ENCODE peak calls at places on chromosome 14, in five cellular contexts. One of them, this sample, is unnamed.
A peak's percentile ranks its signal among the peaks of the same experiment; 100 is the strongest.

GRCh38 chr14:26017270-26017669 is 580.6 kb downstream of the NOVA1 start:
- DNase-seq in CD8-positive, alpha-beta T cell: no peak
- DNase-seq in CD8-positive, alpha-beta memory T cell: no peak
- DNase-seq in upper lobe of right lung: no peak
- DNase-seq in IMR-90: no peak
- DNase-seq in this sample: no peak

GRCh38 chr14:91503000-91503504 is 7.1 kb downstream of the PPP4R3A start:
- DNase-seq in IMR-90: no peak
- DNase-seq in CD8-positive, alpha-beta memory T cell: no peak
- DNase-seq in CD8-positive, alpha-beta T cell: no peak
- DNase-seq in upper lobe of right lung: no peak
- DNase-seq in this sample: no peak

GRCh38 chr14:92687681-92688433 is 60.6 kb downstream of the LGMN start:
- DNase-seq in upper lobe of right lung: peak; percentile 83
- DNase-seq in CD8-positive, alpha-beta memory T cell: no peak
- DNase-seq in CD8-positive, alpha-beta T cell: no peak
- DNase-seq in IMR-90: no peak
- DNase-seq in this sample: no peak

GRCh38 chr14:79781882-79782281 is 429.4 kb downstream of the DIO2 start:
- DNase-seq in IMR-90: peak; percentile 70
- DNase-seq in CD8-positive, alpha-beta memory T cell: no peak
- DNase-seq in CD8-positive, alpha-beta T cell: no peak
- DNase-seq in upper lobe of right lung: no peak
- DNase-seq in this sample: no peak

GRCh38 chr14:31592619-31593018 is 31.4 kb downstream of the NUBPL start:
- DNase-seq in CD8-positive, alpha-beta T cell: no peak
- DNase-seq in IMR-90: peak; percentile 36
- DNase-seq in upper lobe of right lung: no peak
- DNase-seq in CD8-positive, alpha-beta memory T cell: no peak
- DNase-seq in this sample: no peak

GRCh38 chr14:103483600-103483999 is 39.0 kb downstream of the CKB start:
- DNase-seq in upper lobe of right lung: no peak
- DNase-seq in CD8-positive, alpha-beta memory T cell: no peak
- DNase-seq in CD8-positive, alpha-beta T cell: no peak
- DNase-seq in IMR-90: peak; percentile 98
- DNase-seq in this sample: no peak

GRCh38 chr14:105021656-105022275 is 883 bp upstream of the CDCA4 start:
- DNase-seq in CD8-positive, alpha-beta T cell: no peak
- DNase-seq in IMR-90: peak; percentile 44
- DNase-seq in upper lobe of right lung: peak; percentile 75
- DNase-seq in CD8-positive, alpha-beta memory T cell: no peak
- DNase-seq in this sample: peak; percentile 64

GRCh38 chr14:58098507-58098906 is 53.5 kb downstream of the ARMH4 start:
- DNase-seq in CD8-positive, alpha-beta T cell: no peak
- DNase-seq in CD8-positive, alpha-beta memory T cell: no peak
- DNase-seq in upper lobe of right lung: no peak
- DNase-seq in IMR-90: no peak
- DNase-seq in this sample: peak; percentile 10

GRCh38 chr14:89509891-89510290 is 92.9 kb upstream of the FOXN3 start:
- DNase-seq in upper lobe of right lung: no peak
- DNase-seq in CD8-positive, alpha-beta memory T cell: no peak
- DNase-seq in CD8-positive, alpha-beta T cell: no peak
- DNase-seq in IMR-90: peak; percentile 85
- DNase-seq in this sample: no peak

GRCh38 chr14:50806241-50806933 is 24.6 kb downstream of the NIN start:
- DNase-seq in CD8-positive, alpha-beta T cell: no peak
- DNase-seq in CD8-positive, alpha-beta memory T cell: no peak
- DNase-seq in upper lobe of right lung: no peak
- DNase-seq in IMR-90: no peak
- DNase-seq in this sample: no peak

GRCh38 chr14:31445703-31446102 is 11.6 kb downstream of the DTD2 start:
- DNase-seq in CD8-positive, alpha-beta T cell: no peak
- DNase-seq in CD8-positive, alpha-beta memory T cell: no peak
- DNase-seq in upper lobe of right lung: no peak
- DNase-seq in IMR-90: no peak
- DNase-seq in this sample: no peak

GRCh38 chr14:20803221-20803620 is 577 bp upstream of the RNASE1 start:
- DNase-seq in upper lobe of right lung: no peak
- DNase-seq in IMR-90: no peak
- DNase-seq in CD8-positive, alpha-beta T cell: no peak
- DNase-seq in CD8-positive, alpha-beta memory T cell: no peak
- DNase-seq in this sample: no peak

GRCh38 chr14:85214471-85214870 is 315.5 kb upstream of the FLRT2 start:
- DNase-seq in CD8-positive, alpha-beta T cell: no peak
- DNase-seq in IMR-90: peak; percentile 28
- DNase-seq in upper lobe of right lung: no peak
- DNase-seq in CD8-positive, alpha-beta memory T cell: no peak
- DNase-seq in this sample: no peak

GRCh38 chr14:81273961-81274360 is 53.2 kb upstream of the GTF2A1 start:
- DNase-seq in CD8-positive, alpha-beta memory T cell: no peak
- DNase-seq in CD8-positive, alpha-beta T cell: no peak
- DNase-seq in IMR-90: no peak
- DNase-seq in upper lobe of right lung: no peak
- DNase-seq in this sample: no peak

GRCh38 chr14:94145902-94146527 is 16.6 kb upstream of the IFI27L2 start:
- DNase-seq in upper lobe of right lung: no peak
- DNase-seq in CD8-positive, alpha-beta T cell: no peak
- DNase-seq in CD8-positive, alpha-beta memory T cell: no peak
- DNase-seq in IMR-90: no peak
- DNase-seq in this sample: no peak

GRCh38 chr14:102917469-102918211 is 4.8 kb upstream of the AMN start:
- DNase-seq in CD8-positive, alpha-beta memory T cell: peak; percentile 55
- DNase-seq in CD8-positive, alpha-beta T cell: peak; percentile 45
- DNase-seq in IMR-90: peak; percentile 24
- DNase-seq in upper lobe of right lung: peak; percentile 80
- DNase-seq in this sample: peak; percentile 70

GRCh38 chr14:100096656-100097055 is 31.4 kb downstream of the EVL start:
- DNase-seq in IMR-90: peak; percentile 68
- DNase-seq in CD8-positive, alpha-beta memory T cell: no peak
- DNase-seq in CD8-positive, alpha-beta T cell: no peak
- DNase-seq in upper lobe of right lung: no peak
- DNase-seq in this sample: no peak

GRCh38 chr14:56116128-56116900 is 1.9 kb upstream of the PELI2 start:
- DNase-seq in CD8-positive, alpha-beta memory T cell: peak; percentile 25
- DNase-seq in CD8-positive, alpha-beta T cell: no peak
- DNase-seq in upper lobe of right lung: no peak
- DNase-seq in IMR-90: no peak
- DNase-seq in this sample: no peak

GRCh38 chr14:45793081-45793480 is 540.1 kb upstream of the MIS18BP1 start:
- DNase-seq in CD8-positive, alpha-beta T cell: no peak
- DNase-seq in IMR-90: no peak
- DNase-seq in upper lobe of right lung: no peak
- DNase-seq in CD8-positive, alpha-beta memory T cell: no peak
- DNase-seq in this sample: no peak

GRCh38 chr14:91464615-91465205 is 45.4 kb downstream of the PPP4R3A start:
- DNase-seq in IMR-90: no peak
- DNase-seq in CD8-positive, alpha-beta memory T cell: no peak
- DNase-seq in CD8-positive, alpha-beta T cell: no peak
- DNase-seq in upper lobe of right lung: no peak
- DNase-seq in this sample: no peak

GRCh38 chr14:104142136-104143041 is 4.0 kb downstream of the KIF26A start:
- DNase-seq in upper lobe of right lung: peak; percentile 40
- DNase-seq in CD8-positive, alpha-beta memory T cell: no peak
- DNase-seq in IMR-90: no peak
- DNase-seq in CD8-positive, alpha-beta T cell: no peak
- DNase-seq in this sample: no peak

GRCh38 chr14:104333903-104334811 is 195.8 kb downstream of the KIF26A start:
- DNase-seq in CD8-positive, alpha-beta memory T cell: no peak
- DNase-seq in upper lobe of right lung: peak; percentile 60
- DNase-seq in IMR-90: no peak
- DNase-seq in CD8-positive, alpha-beta T cell: no peak
- DNase-seq in this sample: no peak

DNA sequence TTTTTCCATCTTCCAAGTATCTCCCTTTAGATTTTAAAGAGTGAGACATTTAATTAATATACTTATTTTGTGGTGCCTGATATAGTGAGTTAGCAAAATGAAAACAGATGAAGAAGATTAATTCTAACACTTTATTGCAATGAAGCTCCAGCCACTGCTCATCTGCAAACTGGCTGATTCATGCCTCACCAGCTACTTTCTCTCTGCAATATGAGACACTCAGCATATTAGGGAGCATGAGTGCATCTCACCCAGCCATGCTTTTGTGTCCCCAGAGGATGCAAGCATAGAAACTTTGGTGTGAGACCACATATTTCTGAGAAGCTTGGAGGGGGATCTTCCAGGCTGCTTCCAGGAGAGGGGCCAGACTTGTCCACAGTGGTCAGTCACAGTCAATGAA is 148.6 kb downstream of the BMP4 start:
- DNase-seq in upper lobe of right lung: no peak
- DNase-seq in CD8-positive, alpha-beta memory T cell: no peak
- DNase-seq in CD8-positive, alpha-beta T cell: no peak
- DNase-seq in IMR-90: no peak
- DNase-seq in this sample: no peak
- H3K4me1 ChIP-seq in upper lobe of right lung: no peaks in the 10 kb centered on the region
- H3K4me1 ChIP-seq in CD8-positive, alpha-beta memory T cell: no peaks in the 10 kb centered on the region
- H3K4me1 ChIP-seq in CD8-positive, alpha-beta T cell: no peaks in the 10 kb centered on the region
- H3K4me1 ChIP-seq in IMR-90: peaks cover 3% of the 10 kb centered on the region
- H3K4me1 ChIP-seq in this sample: no peaks in the 10 kb centered on the region

GRCh38 chr14:51846631-51847488 is 13.6 kb upstream of the GNG2 start:
- DNase-seq in CD8-positive, alpha-beta memory T cell: peak; percentile 95
- DNase-seq in CD8-positive, alpha-beta T cell: peak; percentile 81
- DNase-seq in upper lobe of right lung: peak; percentile 63
- DNase-seq in IMR-90: peak; percentile 53
- DNase-seq in this sample: peak; percentile 67

GRCh38 chr14:51847489-51847796 is 13.0 kb upstream of the GNG2 start:
- DNase-seq in CD8-positive, alpha-beta memory T cell: no peak
- DNase-seq in upper lobe of right lung: no peak
- DNase-seq in IMR-90: no peak
- DNase-seq in CD8-positive, alpha-beta T cell: no peak
- DNase-seq in this sample: no peak

GRCh38 chr14:51850651-51851050 is 9.8 kb upstream of the GNG2 start:
- DNase-seq in upper lobe of right lung: no peak
- DNase-seq in CD8-positive, alpha-beta T cell: no peak
- DNase-seq in IMR-90: no peak
- DNase-seq in CD8-positive, alpha-beta memory T cell: no peak
- DNase-seq in this sample: no peak

GRCh38 chr14:51848120-51848519 is 12.3 kb upstream of the GNG2 start:
- DNase-seq in CD8-positive, alpha-beta memory T cell: no peak
- DNase-seq in CD8-positive, alpha-beta T cell: no peak
- DNase-seq in upper lobe of right lung: no peak
- DNase-seq in IMR-90: no peak
- DNase-seq in this sample: no peak

GRCh38 chr14:51849095-51849494 is 11.3 kb upstream of the GNG2 start:
- DNase-seq in upper lobe of right lung: no peak
- DNase-seq in CD8-positive, alpha-beta memory T cell: no peak
- DNase-seq in CD8-positive, alpha-beta T cell: no peak
- DNase-seq in IMR-90: peak; percentile 51
- DNase-seq in this sample: no peak
- H3K4me1 ChIP-seq in upper lobe of right lung: peaks cover 3% of the 10 kb centered on the region
- H3K4me1 ChIP-seq in CD8-positive, alpha-beta memory T cell: peaks cover 53% of the 10 kb centered on the region
- H3K4me1 ChIP-seq in CD8-positive, alpha-beta T cell: peaks cover 34% of the 10 kb centered on the region
- H3K4me1 ChIP-seq in IMR-90: peaks cover 9% of the 10 kb centered on the region
- H3K4me1 ChIP-seq in this sample: no peaks in the 10 kb centered on the region

GRCh38 chr14:76919811-76920571 is 93.8 kb downstream of the LRRC74A start:
- DNase-seq in CD8-positive, alpha-beta T cell: no peak
- DNase-seq in IMR-90: peak; percentile 88
- DNase-seq in CD8-positive, alpha-beta memory T cell: peak; percentile 44
- DNase-seq in upper lobe of right lung: no peak
- DNase-seq in this sample: peak; percentile 35
- H3K4me1 ChIP-seq in CD8-positive, alpha-beta T cell: peaks cover 17% of the 10 kb centered on the region
- H3K4me1 ChIP-seq in IMR-90: peaks cover 50% of the 10 kb centered on the region
- H3K4me1 ChIP-seq in CD8-positive, alpha-beta memory T cell: peaks cover 17% of the 10 kb centered on the region
- H3K4me1 ChIP-seq in upper lobe of right lung: peaks cover 37% of the 10 kb centered on the region
- H3K4me1 ChIP-seq in this sample: peaks cover 45% of the 10 kb centered on the region

GRCh38 chr14:75125617-75126016 is 1.2 kb downstream of the NEK9 start:
- DNase-seq in CD8-positive, alpha-beta T cell: no peak
- DNase-seq in CD8-positive, alpha-beta memory T cell: no peak
- DNase-seq in IMR-90: peak; percentile 85
- DNase-seq in upper lobe of right lung: no peak
- DNase-seq in this sample: no peak
- H3K4me1 ChIP-seq in CD8-positive, alpha-beta T cell: peaks cover 23% of the 10 kb centered on the region
- H3K4me1 ChIP-seq in CD8-positive, alpha-beta memory T cell: peaks cover 36% of the 10 kb centered on the region
- H3K4me1 ChIP-seq in IMR-90: peaks cover 5% of the 10 kb centered on the region
- H3K4me1 ChIP-seq in upper lobe of right lung: peaks cover 31% of the 10 kb centered on the region
- H3K4me1 ChIP-seq in this sample: peaks cover 26% of the 10 kb centered on the region

DNA sequence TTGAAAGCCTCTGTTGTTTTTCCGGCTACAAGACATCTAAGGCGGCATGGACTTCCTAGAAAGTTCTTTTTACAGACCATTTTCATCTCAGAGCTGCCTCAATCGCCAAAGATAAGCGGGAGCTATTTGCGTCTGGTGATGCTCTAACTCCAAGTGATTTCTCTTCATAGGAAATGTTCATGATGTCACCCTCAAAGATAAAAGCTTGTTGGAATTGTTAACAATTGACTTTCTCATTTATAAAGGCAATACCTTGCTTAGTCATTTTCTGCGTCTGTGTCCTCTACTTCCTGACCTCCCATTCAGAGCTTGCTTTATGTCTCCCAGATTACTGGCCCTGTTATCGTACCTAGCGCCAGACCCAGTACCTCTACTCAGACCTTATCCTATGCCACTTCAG is 259.0 kb upstream of the G2E3 start:
- DNase-seq in CD8-positive, alpha-beta T cell: no peak
- DNase-seq in CD8-positive, alpha-beta memory T cell: no peak
- DNase-seq in upper lobe of right lung: no peak
- DNase-seq in IMR-90: no peak
- DNase-seq in this sample: no peak
- H3K4me1 ChIP-seq in CD8-positive, alpha-beta T cell: no peaks in the 10 kb centered on the region
- H3K4me1 ChIP-seq in CD8-positive, alpha-beta memory T cell: no peaks in the 10 kb centered on the region
- H3K4me1 ChIP-seq in upper lobe of right lung: no peaks in the 10 kb centered on the region
- H3K4me1 ChIP-seq in IMR-90: no peaks in the 10 kb centered on the region
- H3K4me1 ChIP-seq in this sample: no peaks in the 10 kb centered on the region

DNA sequence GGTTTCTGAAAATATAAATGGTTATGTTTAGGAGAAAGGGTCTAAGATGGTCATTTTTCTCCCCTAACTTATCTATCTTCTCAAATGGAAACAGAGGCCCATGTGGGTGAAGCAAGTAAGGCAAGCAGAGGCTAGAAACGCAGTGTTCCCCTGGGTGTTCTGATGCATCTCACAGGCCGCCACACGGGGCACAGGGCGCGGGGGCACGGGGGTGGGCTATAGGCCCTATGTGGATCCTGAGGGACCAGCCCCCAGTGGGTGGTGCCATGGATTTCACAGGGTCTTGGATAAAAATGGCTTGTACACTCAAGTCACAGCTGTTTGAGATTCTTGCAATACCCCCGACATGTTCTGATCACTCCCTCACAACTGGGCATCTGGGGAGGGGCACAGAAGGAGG is 17.7 kb downstream of the ACTN1 start:
- DNase-seq in IMR-90: no peak
- DNase-seq in upper lobe of right lung: no peak
- DNase-seq in CD8-positive, alpha-beta memory T cell: no peak
- DNase-seq in CD8-positive, alpha-beta T cell: no peak
- DNase-seq in this sample: no peak
- H3K4me1 ChIP-seq in IMR-90: peaks cover 68% of the 10 kb centered on the region
- H3K4me1 ChIP-seq in upper lobe of right lung: peaks cover 67% of the 10 kb centered on the region
- H3K4me1 ChIP-seq in CD8-positive, alpha-beta memory T cell: peaks cover 77% of the 10 kb centered on the region
- H3K4me1 ChIP-seq in CD8-positive, alpha-beta T cell: peaks cover 98% of the 10 kb centered on the region
- H3K4me1 ChIP-seq in this sample: peaks cover 76% of the 10 kb centered on the region

GRCh38 chr14:61048640-61049039 is 67.6 kb downstream of the SLC38A6 start:
- DNase-seq in CD8-positive, alpha-beta T cell: no peak
- DNase-seq in CD8-positive, alpha-beta memory T cell: no peak
- DNase-seq in upper lobe of right lung: no peak
- DNase-seq in IMR-90: no peak
- DNase-seq in this sample: no peak

GRCh38 chr14:61051046-61051445 is 70.0 kb downstream of the SLC38A6 start:
- DNase-seq in CD8-positive, alpha-beta T cell: no peak
- DNase-seq in IMR-90: peak; percentile 10
- DNase-seq in CD8-positive, alpha-beta memory T cell: no peak
- DNase-seq in upper lobe of right lung: no peak
- DNase-seq in this sample: no peak
- H3K4me1 ChIP-seq in CD8-positive, alpha-beta T cell: no peaks in the 10 kb centered on the region
- H3K4me1 ChIP-seq in IMR-90: peaks cover 2% of the 10 kb centered on the region
- H3K4me1 ChIP-seq in CD8-positive, alpha-beta memory T cell: no peaks in the 10 kb centered on the region
- H3K4me1 ChIP-seq in upper lobe of right lung: no peaks in the 10 kb centered on the region
- H3K4me1 ChIP-seq in this sample: no peaks in the 10 kb centered on the region

GRCh38 chr14:52059614-52060013 is 9.2 kb downstream of the NID2 start:
- DNase-seq in CD8-positive, alpha-beta memory T cell: no peak
- DNase-seq in CD8-positive, alpha-beta T cell: no peak
- DNase-seq in IMR-90: no peak
- DNase-seq in upper lobe of right lung: no peak
- DNase-seq in this sample: no peak
- H3K4me1 ChIP-seq in CD8-positive, alpha-beta memory T cell: no peaks in the 10 kb centered on the region
- H3K4me1 ChIP-seq in CD8-positive, alpha-beta T cell: no peaks in the 10 kb centered on the region
- H3K4me1 ChIP-seq in IMR-90: peaks cover 16% of the 10 kb centered on the region
- H3K4me1 ChIP-seq in upper lobe of right lung: peaks cover 27% of the 10 kb centered on the region
- H3K4me1 ChIP-seq in this sample: peaks cover 31% of the 10 kb centered on the region

This sample was measured in transverse colon.